ENCODE peak calls at places on chromosomes 12 and 14, in nine cellular contexts. P is NCI-H1092 treated with DMSO at 0.1 percent for 48 hours, Y is non-pigmented ciliary epithelial cell, Q is AG08395, K is adrenal gland, I is GM03348, C is HL-60, A is KBM-7, R is tibial artery. X is an unnamed sample.

GRCh38 chr12:67590122-67590795 is 58.3 kb upstream of the DYRK2 start:
- DNase-seq in P (no peak), Y (no peak), Q (no peak), K (no peak), I (no peak), C (no peak), A (no peak), R (no peak), X (no peak)

GRCh38 chr14:44979740-44980346 is 17.9 kb downstream of the TOGARAM1 start:
- DNase-seq in P (peak), Y (no peak), Q (no peak), K (peak), I (no peak), C (no peak), A (no peak), R (no peak), X (no peak)

GRCh38 chr14:23364164-23364571 is 804 bp downstream of the EFS start:
- DNase-seq in P (no peak), Y (no peak), Q (peak), K (peak), I (peak), C (no peak), A (no peak), R (peak), X (no peak)

GRCh38 chr14:71815110-71815509 is 117.1 kb upstream of the RGS6 start:
- DNase-seq in P (no peak), Y (no peak), Q (no peak), K (no peak), I (no peak), C (no peak), A (no peak), R (no peak), X (no peak)

GRCh38 chr14:41925409-41925808 is 318.7 kb downstream of the LRFN5 start:
- DNase-seq in P (peak), Y (peak), Q (no peak), K (no peak), I (peak), C (no peak), A (no peak), R (no peak), X (no peak)

GRCh38 chr12:88505696-88506095 is 74.6 kb downstream of the KITLG start:
- DNase-seq in P (no peak), Y (no peak), Q (no peak), K (no peak), I (no peak), C (no peak), A (no peak), R (no peak), X (no peak)

GRCh38 chr14:105600939-105601359 is 74.6 kb downstream of the TMEM121 start:
- DNase-seq in P (no peak), Y (no peak), Q (no peak), K (no peak), I (no peak), C (no peak), A (no peak), R (no peak), X (peak)

GRCh38 chr12:47343684-47344567 is 264.2 kb upstream of the AMIGO2 start:
- DNase-seq in P (no peak), Y (no peak), Q (peak), K (no peak), I (no peak), C (no peak), A (no peak), R (no peak), X (no peak)

GRCh38 chr14:79411403-79412174 is 799.7 kb downstream of the DIO2 start:
- DNase-seq in P (no peak), Y (no peak), Q (no peak), K (no peak), I (no peak), C (no peak), A (no peak), R (no peak), X (no peak)

GRCh38 chr12:24719293-24719721 is 229.6 kb downstream of the BCAT1 start:
- DNase-seq in P (no peak), Y (no peak), Q (peak), K (no peak), I (no peak), C (no peak), A (no peak), R (no peak), X (peak)

GRCh38 chr12:101573743-101574142 is 21.0 kb upstream of the MYBPC1 start:
- DNase-seq in P (no peak), Y (no peak), Q (no peak), K (no peak), I (no peak), C (no peak), A (no peak), R (no peak), X (no peak)

GRCh38 chr12:67541625-67541991 is 106.9 kb upstream of the DYRK2 start:
- DNase-seq in P (no peak), Y (no peak), Q (no peak), K (no peak), I (no peak), C (no peak), A (no peak), R (no peak), X (no peak)

GRCh38 chr12:49131973-49132461 is 822 bp upstream of the TUBA1B start:
- DNase-seq in P (peak), Y (no peak), Q (peak), K (no peak), I (peak), C (peak), A (peak), R (no peak), X (no peak)

GRCh38 chr12:117072736-117073475 is 26.3 kb downstream of the TESC start:
- DNase-seq in P (no peak), Y (no peak), Q (no peak), K (no peak), I (no peak), C (no peak), A (no peak), R (no peak), X (peak)

GRCh38 chr12:106149096-106149784 is 10.5 kb upstream of the NUAK1 start:
- DNase-seq in P (no peak), Y (no peak), Q (peak), K (no peak), I (peak), C (no peak), A (peak), R (no peak), X (no peak)

GRCh38 chr12:93577222-93577621 is 4.7 kb downstream of the SOCS2 start:
- DNase-seq in P (no peak), Y (no peak), Q (no peak), K (no peak), I (no peak), C (no peak), A (no peak), R (no peak), X (no peak)

GRCh38 chr14:55720796-55721195 is 140.8 kb downstream of the KTN1 start:
- DNase-seq in P (no peak), Y (no peak), Q (no peak), K (no peak), I (no peak), C (no peak), A (no peak), R (no peak), X (no peak)

GRCh38 chr12:123916729-123917128 is 55.9 kb downstream of the CCDC92 start:
- DNase-seq in P (no peak), Y (no peak), Q (no peak), K (no peak), I (no peak), C (no peak), A (no peak), R (no peak), X (no peak)

GRCh38 chr14:76772300-76773187 is 11.3 kb downstream of the VASH1 start:
- DNase-seq in P (no peak), Y (no peak), Q (no peak), K (no peak), I (peak), C (no peak), A (peak), R (peak), X (no peak)

GRCh38 chr12:120965534-120966091 is 12.7 kb upstream of the HNF1A start:
- DNase-seq in P (no peak), Y (no peak), Q (no peak), K (no peak), I (no peak), C (no peak), A (no peak), R (no peak), X (no peak)

GRCh38 chr12:98725481-98726247 is 80.6 kb downstream of the APAF1 start:
- DNase-seq in P (peak), Y (peak), Q (peak), K (peak), I (peak), C (peak), A (peak), R (no peak), X (no peak)

GRCh38 chr14:21098134-21098891 is at the start of gene ZNF219:
- DNase-seq in P (peak), Y (no peak), Q (peak), K (peak), I (peak), C (peak), A (peak), R (peak), X (no peak)

GRCh38 chr12:92743026-92743425 is 40.2 kb downstream of the PLEKHG7 start:
- DNase-seq in P (no peak), Y (no peak), Q (no peak), K (no peak), I (no peak), C (no peak), A (no peak), R (no peak), X (no peak)

GRCh38 chr12:128966411-128966810 is 113.1 kb downstream of the GLT1D1 start:
- DNase-seq in P (peak), Y (no peak), Q (no peak), K (no peak), I (no peak), C (peak), A (no peak), R (no peak), X (no peak)

GRCh38 chr12:47710283-47710682 is 4.5 kb upstream of the RPAP3 start:
- DNase-seq in P (no peak), Y (no peak), Q (no peak), K (no peak), I (no peak), C (peak), A (no peak), R (no peak), X (no peak)

GRCh38 chr14:95388699-95389098 is 69.0 kb upstream of the CLMN start:
- DNase-seq in P (no peak), Y (no peak), Q (no peak), K (no peak), I (peak), C (no peak), A (no peak), R (peak), X (no peak)

GRCh38 chr14:73723799-73724621 is 9.8 kb upstream of the PNMA1 start:
- DNase-seq in P (no peak), Y (peak), Q (peak), K (no peak), I (peak), C (peak), A (no peak), R (peak), X (no peak)

GRCh38 chr14:32826404-32827082 is 112.1 kb upstream of the NPAS3 start:
- DNase-seq in P (peak), Y (no peak), Q (no peak), K (no peak), I (peak), C (no peak), A (no peak), R (no peak), X (no peak)

GRCh38 chr12:92059976-92060375 is 85.7 kb downstream of the BTG1 start:
- DNase-seq in P (no peak), Y (no peak), Q (peak), K (no peak), I (peak), C (no peak), A (peak), R (no peak), X (no peak)